ENCODE peak calls at places on chromosomes 13 and 19, in seven cellular contexts. One of them, this sample, is unnamed.

GRCh38 chr19:7533281-7533819 is 2.2 kb upstream of the PNPLA6 start:
- DNase-seq in activated T-helper 1 cell treated with Interleukin-2 at 50 U/mL for 16 hours: no peak
- DNase-seq in stimulated activated CD4-positive, alpha-beta T cell treated with anti-CD3 and anti-CD28 coated beads, Interleukin-1b, Interleukin-23, amount 100 ng/mL, for 1 hour: no peak
- DNase-seq in astrocyte of the spinal cord: peak; percentile 37
- DNase-seq in brain microvascular endothelial cell: no peak
- DNase-seq in activated naive CD8-positive, alpha-beta T cell treated with anti-CD3 and anti-CD28 coated beads, Interleukin-2, amount 50 U/mL, for 24 hours: no peak
- DNase-seq in NCI-H460: no peak
- DNase-seq in this sample: no peak

GRCh38 chr19:955803-956746 is 28.1 kb upstream of the WDR18 start:
- DNase-seq in activated naive CD8-positive, alpha-beta T cell treated with anti-CD3 and anti-CD28 coated beads, Interleukin-2, amount 50 U/mL, for 24 hours: no peak
- DNase-seq in activated T-helper 1 cell treated with Interleukin-2 at 50 U/mL for 16 hours: no peak
- DNase-seq in NCI-H460: no peak
- DNase-seq in stimulated activated CD4-positive, alpha-beta T cell treated with anti-CD3 and anti-CD28 coated beads, Interleukin-1b, Interleukin-23, amount 100 ng/mL, for 1 hour: no peak
- DNase-seq in brain microvascular endothelial cell: no peak
- DNase-seq in astrocyte of the spinal cord: no peak
- DNase-seq in this sample: no peak

GRCh38 chr13:31037351-31037750 is 104.9 kb downstream of the TEX26 start:
- DNase-seq in stimulated activated CD4-positive, alpha-beta T cell treated with anti-CD3 and anti-CD28 coated beads, Interleukin-1b, Interleukin-23, amount 100 ng/mL, for 1 hour: no peak
- DNase-seq in NCI-H460: no peak
- DNase-seq in activated naive CD8-positive, alpha-beta T cell treated with anti-CD3 and anti-CD28 coated beads, Interleukin-2, amount 50 U/mL, for 24 hours: no peak
- DNase-seq in astrocyte of the spinal cord: no peak
- DNase-seq in activated T-helper 1 cell treated with Interleukin-2 at 50 U/mL for 16 hours: no peak
- DNase-seq in brain microvascular endothelial cell: no peak
- DNase-seq in this sample: no peak

GRCh38 chr19:33298146-33298911 is 4.0 kb downstream of the CEBPA start:
- DNase-seq in NCI-H460: no peak
- DNase-seq in stimulated activated CD4-positive, alpha-beta T cell treated with anti-CD3 and anti-CD28 coated beads, Interleukin-1b, Interleukin-23, amount 100 ng/mL, for 1 hour: no peak
- DNase-seq in brain microvascular endothelial cell: no peak
- DNase-seq in activated T-helper 1 cell treated with Interleukin-2 at 50 U/mL for 16 hours: no peak
- DNase-seq in activated naive CD8-positive, alpha-beta T cell treated with anti-CD3 and anti-CD28 coated beads, Interleukin-2, amount 50 U/mL, for 24 hours: no peak
- DNase-seq in astrocyte of the spinal cord: no peak
- DNase-seq in this sample: no peak

GRCh38 chr19:44846455-44847143 is 502 bp downstream of the NECTIN2 start:
- DNase-seq in NCI-H460: no peak
- DNase-seq in astrocyte of the spinal cord: peak; percentile 19
- DNase-seq in brain microvascular endothelial cell: peak; percentile 16
- DNase-seq in activated T-helper 1 cell treated with Interleukin-2 at 50 U/mL for 16 hours: no peak
- DNase-seq in stimulated activated CD4-positive, alpha-beta T cell treated with anti-CD3 and anti-CD28 coated beads, Interleukin-1b, Interleukin-23, amount 100 ng/mL, for 1 hour: no peak
- DNase-seq in activated naive CD8-positive, alpha-beta T cell treated with anti-CD3 and anti-CD28 coated beads, Interleukin-2, amount 50 U/mL, for 24 hours: no peak
- DNase-seq in this sample: no peak

GRCh38 chr13:23504188-23504587 is 66.0 kb upstream of the TNFRSF19 start:
- DNase-seq in NCI-H460: no peak
- DNase-seq in brain microvascular endothelial cell: peak; percentile 19
- DNase-seq in astrocyte of the spinal cord: no peak
- DNase-seq in activated naive CD8-positive, alpha-beta T cell treated with anti-CD3 and anti-CD28 coated beads, Interleukin-2, amount 50 U/mL, for 24 hours: no peak
- DNase-seq in stimulated activated CD4-positive, alpha-beta T cell treated with anti-CD3 and anti-CD28 coated beads, Interleukin-1b, Interleukin-23, amount 100 ng/mL, for 1 hour: no peak
- DNase-seq in activated T-helper 1 cell treated with Interleukin-2 at 50 U/mL for 16 hours: no peak
- DNase-seq in this sample: no peak

GRCh38 chr13:60509601-60510386 is 112.8 kb downstream of the TDRD3 start:
- DNase-seq in activated naive CD8-positive, alpha-beta T cell treated with anti-CD3 and anti-CD28 coated beads, Interleukin-2, amount 50 U/mL, for 24 hours: no peak
- DNase-seq in brain microvascular endothelial cell: no peak
- DNase-seq in astrocyte of the spinal cord: peak; percentile 14
- DNase-seq in activated T-helper 1 cell treated with Interleukin-2 at 50 U/mL for 16 hours: no peak
- DNase-seq in stimulated activated CD4-positive, alpha-beta T cell treated with anti-CD3 and anti-CD28 coated beads, Interleukin-1b, Interleukin-23, amount 100 ng/mL, for 1 hour: no peak
- DNase-seq in NCI-H460: no peak
- DNase-seq in this sample: no peak

GRCh38 chr19:13347351-13347750 is 158.9 kb downstream of the CACNA1A start:
- DNase-seq in activated T-helper 1 cell treated with Interleukin-2 at 50 U/mL for 16 hours: no peak
- DNase-seq in activated naive CD8-positive, alpha-beta T cell treated with anti-CD3 and anti-CD28 coated beads, Interleukin-2, amount 50 U/mL, for 24 hours: no peak
- DNase-seq in NCI-H460: no peak
- DNase-seq in brain microvascular endothelial cell: no peak
- DNase-seq in stimulated activated CD4-positive, alpha-beta T cell treated with anti-CD3 and anti-CD28 coated beads, Interleukin-1b, Interleukin-23, amount 100 ng/mL, for 1 hour: no peak
- DNase-seq in astrocyte of the spinal cord: no peak
- DNase-seq in this sample: no peak

GRCh38 chr19:52191951-52192350 is 2.1 kb downstream of the PPP2R1A start:
- DNase-seq in activated naive CD8-positive, alpha-beta T cell treated with anti-CD3 and anti-CD28 coated beads, Interleukin-2, amount 50 U/mL, for 24 hours: no peak
- DNase-seq in activated T-helper 1 cell treated with Interleukin-2 at 50 U/mL for 16 hours: no peak
- DNase-seq in stimulated activated CD4-positive, alpha-beta T cell treated with anti-CD3 and anti-CD28 coated beads, Interleukin-1b, Interleukin-23, amount 100 ng/mL, for 1 hour: no peak
- DNase-seq in NCI-H460: no peak
- DNase-seq in brain microvascular endothelial cell: no peak
- DNase-seq in astrocyte of the spinal cord: no peak
- DNase-seq in this sample: no peak

GRCh38 chr13:51266642-51267041 is 44.4 kb downstream of the FAM124A start:
- DNase-seq in activated naive CD8-positive, alpha-beta T cell treated with anti-CD3 and anti-CD28 coated beads, Interleukin-2, amount 50 U/mL, for 24 hours: no peak
- DNase-seq in astrocyte of the spinal cord: no peak
- DNase-seq in activated T-helper 1 cell treated with Interleukin-2 at 50 U/mL for 16 hours: no peak
- DNase-seq in NCI-H460: no peak
- DNase-seq in stimulated activated CD4-positive, alpha-beta T cell treated with anti-CD3 and anti-CD28 coated beads, Interleukin-1b, Interleukin-23, amount 100 ng/mL, for 1 hour: no peak
- DNase-seq in brain microvascular endothelial cell: no peak
- DNase-seq in this sample: no peak

GRCh38 chr13:51643882-51644281 is 59.6 kb downstream of the WDFY2 start:
- DNase-seq in stimulated activated CD4-positive, alpha-beta T cell treated with anti-CD3 and anti-CD28 coated beads, Interleukin-1b, Interleukin-23, amount 100 ng/mL, for 1 hour: no peak
- DNase-seq in activated T-helper 1 cell treated with Interleukin-2 at 50 U/mL for 16 hours: no peak
- DNase-seq in brain microvascular endothelial cell: peak; percentile 87
- DNase-seq in NCI-H460: peak; percentile 74
- DNase-seq in astrocyte of the spinal cord: peak; percentile 94
- DNase-seq in activated naive CD8-positive, alpha-beta T cell treated with anti-CD3 and anti-CD28 coated beads, Interleukin-2, amount 50 U/mL, for 24 hours: no peak
- DNase-seq in this sample: no peak

GRCh38 chr19:37007587-37008220 is 70.5 kb upstream of the ZNF420 start:
- DNase-seq in astrocyte of the spinal cord: peak; percentile 62
- DNase-seq in NCI-H460: no peak
- DNase-seq in activated T-helper 1 cell treated with Interleukin-2 at 50 U/mL for 16 hours: peak; percentile 7
- DNase-seq in stimulated activated CD4-positive, alpha-beta T cell treated with anti-CD3 and anti-CD28 coated beads, Interleukin-1b, Interleukin-23, amount 100 ng/mL, for 1 hour: no peak
- DNase-seq in brain microvascular endothelial cell: peak; percentile 40
- DNase-seq in activated naive CD8-positive, alpha-beta T cell treated with anti-CD3 and anti-CD28 coated beads, Interleukin-2, amount 50 U/mL, for 24 hours: peak; percentile 41
- DNase-seq in this sample: no peak

GRCh38 chr13:26721251-26721939 is 39.2 kb downstream of the GPR12 start:
- DNase-seq in stimulated activated CD4-positive, alpha-beta T cell treated with anti-CD3 and anti-CD28 coated beads, Interleukin-1b, Interleukin-23, amount 100 ng/mL, for 1 hour: no peak
- DNase-seq in activated naive CD8-positive, alpha-beta T cell treated with anti-CD3 and anti-CD28 coated beads, Interleukin-2, amount 50 U/mL, for 24 hours: peak; percentile 29
- DNase-seq in astrocyte of the spinal cord: peak; percentile 10
- DNase-seq in activated T-helper 1 cell treated with Interleukin-2 at 50 U/mL for 16 hours: peak; percentile 10
- DNase-seq in NCI-H460: no peak
- DNase-seq in brain microvascular endothelial cell: no peak
- DNase-seq in this sample: no peak

GRCh38 chr13:30026093-30026492 is 175.7 kb upstream of the UBL3 start:
- DNase-seq in brain microvascular endothelial cell: peak; percentile 66
- DNase-seq in activated naive CD8-positive, alpha-beta T cell treated with anti-CD3 and anti-CD28 coated beads, Interleukin-2, amount 50 U/mL, for 24 hours: no peak
- DNase-seq in NCI-H460: no peak
- DNase-seq in astrocyte of the spinal cord: peak; percentile 83
- DNase-seq in activated T-helper 1 cell treated with Interleukin-2 at 50 U/mL for 16 hours: no peak
- DNase-seq in stimulated activated CD4-positive, alpha-beta T cell treated with anti-CD3 and anti-CD28 coated beads, Interleukin-1b, Interleukin-23, amount 100 ng/mL, for 1 hour: no peak
- DNase-seq in this sample: no peak

GRCh38 chr19:44093931-44094765 is at the start of gene ZNF224:
- DNase-seq in NCI-H460: peak; percentile 84
- DNase-seq in stimulated activated CD4-positive, alpha-beta T cell treated with anti-CD3 and anti-CD28 coated beads, Interleukin-1b, Interleukin-23, amount 100 ng/mL, for 1 hour: peak; percentile 47
- DNase-seq in activated naive CD8-positive, alpha-beta T cell treated with anti-CD3 and anti-CD28 coated beads, Interleukin-2, amount 50 U/mL, for 24 hours: peak; percentile 82
- DNase-seq in astrocyte of the spinal cord: peak; percentile 92
- DNase-seq in activated T-helper 1 cell treated with Interleukin-2 at 50 U/mL for 16 hours: peak; percentile 70
- DNase-seq in brain microvascular endothelial cell: peak; percentile 93
- DNase-seq in this sample: no peak

GRCh38 chr13:43573361-43573740 is 213.4 kb downstream of the ENOX1 start:
- DNase-seq in NCI-H460: peak; percentile 22
- DNase-seq in activated T-helper 1 cell treated with Interleukin-2 at 50 U/mL for 16 hours: no peak
- DNase-seq in activated naive CD8-positive, alpha-beta T cell treated with anti-CD3 and anti-CD28 coated beads, Interleukin-2, amount 50 U/mL, for 24 hours: no peak
- DNase-seq in stimulated activated CD4-positive, alpha-beta T cell treated with anti-CD3 and anti-CD28 coated beads, Interleukin-1b, Interleukin-23, amount 100 ng/mL, for 1 hour: no peak
- DNase-seq in astrocyte of the spinal cord: peak; percentile 5
- DNase-seq in brain microvascular endothelial cell: peak; percentile 27
- DNase-seq in this sample: no peak

GRCh38 chr13:101915333-101915732 is 462.9 kb downstream of the ITGBL1 start:
- DNase-seq in activated naive CD8-positive, alpha-beta T cell treated with anti-CD3 and anti-CD28 coated beads, Interleukin-2, amount 50 U/mL, for 24 hours: no peak
- DNase-seq in brain microvascular endothelial cell: no peak
- DNase-seq in stimulated activated CD4-positive, alpha-beta T cell treated with anti-CD3 and anti-CD28 coated beads, Interleukin-1b, Interleukin-23, amount 100 ng/mL, for 1 hour: no peak
- DNase-seq in astrocyte of the spinal cord: no peak
- DNase-seq in activated T-helper 1 cell treated with Interleukin-2 at 50 U/mL for 16 hours: no peak
- DNase-seq in NCI-H460: no peak
- DNase-seq in this sample: no peak

GRCh38 chr19:30071871-30072270 is 129.8 kb downstream of the URI1 start:
- DNase-seq in activated T-helper 1 cell treated with Interleukin-2 at 50 U/mL for 16 hours: no peak
- DNase-seq in NCI-H460: no peak
- DNase-seq in astrocyte of the spinal cord: no peak
- DNase-seq in stimulated activated CD4-positive, alpha-beta T cell treated with anti-CD3 and anti-CD28 coated beads, Interleukin-1b, Interleukin-23, amount 100 ng/mL, for 1 hour: no peak
- DNase-seq in activated naive CD8-positive, alpha-beta T cell treated with anti-CD3 and anti-CD28 coated beads, Interleukin-2, amount 50 U/mL, for 24 hours: no peak
- DNase-seq in brain microvascular endothelial cell: no peak
- DNase-seq in this sample: no peak

GRCh38 chr13:49125964-49126363 is 94.2 kb upstream of the MLNR start:
- DNase-seq in activated T-helper 1 cell treated with Interleukin-2 at 50 U/mL for 16 hours: no peak
- DNase-seq in stimulated activated CD4-positive, alpha-beta T cell treated with anti-CD3 and anti-CD28 coated beads, Interleukin-1b, Interleukin-23, amount 100 ng/mL, for 1 hour: no peak
- DNase-seq in astrocyte of the spinal cord: no peak
- DNase-seq in brain microvascular endothelial cell: no peak
- DNase-seq in activated naive CD8-positive, alpha-beta T cell treated with anti-CD3 and anti-CD28 coated beads, Interleukin-2, amount 50 U/mL, for 24 hours: no peak
- DNase-seq in NCI-H460: no peak
- DNase-seq in this sample: no peak

GRCh38 chr13:64534302-64534701 is 2695.8 kb downstream of the PCDH9 start:
- DNase-seq in stimulated activated CD4-positive, alpha-beta T cell treated with anti-CD3 and anti-CD28 coated beads, Interleukin-1b, Interleukin-23, amount 100 ng/mL, for 1 hour: no peak
- DNase-seq in NCI-H460: no peak
- DNase-seq in activated naive CD8-positive, alpha-beta T cell treated with anti-CD3 and anti-CD28 coated beads, Interleukin-2, amount 50 U/mL, for 24 hours: no peak
- DNase-seq in activated T-helper 1 cell treated with Interleukin-2 at 50 U/mL for 16 hours: no peak
- DNase-seq in astrocyte of the spinal cord: no peak
- DNase-seq in brain microvascular endothelial cell: no peak
- DNase-seq in this sample: no peak

GRCh38 chr13:67223024-67223423 is 7.1 kb downstream of the PCDH9 start:
- DNase-seq in activated naive CD8-positive, alpha-beta T cell treated with anti-CD3 and anti-CD28 coated beads, Interleukin-2, amount 50 U/mL, for 24 hours: no peak
- DNase-seq in activated T-helper 1 cell treated with Interleukin-2 at 50 U/mL for 16 hours: no peak
- DNase-seq in stimulated activated CD4-positive, alpha-beta T cell treated with anti-CD3 and anti-CD28 coated beads, Interleukin-1b, Interleukin-23, amount 100 ng/mL, for 1 hour: no peak
- DNase-seq in NCI-H460: no peak
- DNase-seq in astrocyte of the spinal cord: peak; percentile 65
- DNase-seq in brain microvascular endothelial cell: no peak
- DNase-seq in this sample: no peak